ENCODE peak calls at places on chromosomes 5 and 9, in ten cellular contexts. One of them, this sample, is unnamed.

GRCh38 chr5:150124111-150124557 is 31.5 kb downstream of the PDGFRB start:
- DNase-seq in neural progenitor cell: no peak
- DNase-seq in skeletal muscle cell: no peak
- DNase-seq in kidney: peak
- DNase-seq in kidney epithelial cell: no peak
- DNase-seq in body of pancreas: no peak
- DNase-seq in epithelial cell of esophagus: no peak
- DNase-seq in fibroblast of mammary gland: no peak
- DNase-seq in CD4-positive, alpha-beta memory T cell: no peak
- DNase-seq in tibial nerve: no peak
- DNase-seq in this sample: no peak

GRCh38 chr5:8150791-8151190 is 281.8 kb downstream of the MTRR start:
- DNase-seq in tibial nerve: no peak
- DNase-seq in epithelial cell of esophagus: no peak
- DNase-seq in kidney epithelial cell: no peak
- DNase-seq in CD4-positive, alpha-beta memory T cell: no peak
- DNase-seq in skeletal muscle cell: no peak
- DNase-seq in neural progenitor cell: no peak
- DNase-seq in kidney: no peak
- DNase-seq in fibroblast of mammary gland: no peak
- DNase-seq in body of pancreas: no peak
- DNase-seq in this sample: no peak

GRCh38 chr5:11415751-11416150 is 488.5 kb downstream of the CTNND2 start:
- DNase-seq in kidney epithelial cell: no peak
- DNase-seq in neural progenitor cell: peak
- DNase-seq in CD4-positive, alpha-beta memory T cell: no peak
- DNase-seq in skeletal muscle cell: no peak
- DNase-seq in epithelial cell of esophagus: no peak
- DNase-seq in fibroblast of mammary gland: no peak
- DNase-seq in tibial nerve: no peak
- DNase-seq in kidney: no peak
- DNase-seq in body of pancreas: no peak
- DNase-seq in this sample: no peak

GRCh38 chr9:135275926-135276289 is 188.4 kb downstream of the OLFM1 start:
- DNase-seq in skeletal muscle cell: no peak
- DNase-seq in tibial nerve: no peak
- DNase-seq in CD4-positive, alpha-beta memory T cell: no peak
- DNase-seq in kidney: no peak
- DNase-seq in fibroblast of mammary gland: no peak
- DNase-seq in kidney epithelial cell: no peak
- DNase-seq in neural progenitor cell: no peak
- DNase-seq in body of pancreas: no peak
- DNase-seq in epithelial cell of esophagus: no peak
- DNase-seq in this sample: no peak

GRCh38 chr5:75051217-75051751 is 1.1 kb downstream of the GCNT4 start:
- DNase-seq in tibial nerve: no peak
- DNase-seq in skeletal muscle cell: no peak
- DNase-seq in epithelial cell of esophagus: no peak
- DNase-seq in kidney: no peak
- DNase-seq in CD4-positive, alpha-beta memory T cell: peak
- DNase-seq in fibroblast of mammary gland: no peak
- DNase-seq in neural progenitor cell: no peak
- DNase-seq in kidney epithelial cell: no peak
- DNase-seq in body of pancreas: peak
- DNase-seq in this sample: no peak

GRCh38 chr5:40486437-40487270 is 193.1 kb upstream of the PTGER4 start:
- DNase-seq in skeletal muscle cell: no peak
- DNase-seq in CD4-positive, alpha-beta memory T cell: peak
- DNase-seq in kidney: no peak
- DNase-seq in neural progenitor cell: no peak
- DNase-seq in kidney epithelial cell: no peak
- DNase-seq in epithelial cell of esophagus: peak
- DNase-seq in tibial nerve: no peak
- DNase-seq in fibroblast of mammary gland: peak
- DNase-seq in body of pancreas: peak
- DNase-seq in this sample: peak

GRCh38 chr9:136138566-136138965 is 19.9 kb upstream of the TMEM250 start:
- DNase-seq in tibial nerve: no peak
- DNase-seq in body of pancreas: no peak
- DNase-seq in skeletal muscle cell: no peak
- DNase-seq in CD4-positive, alpha-beta memory T cell: peak
- DNase-seq in kidney epithelial cell: no peak
- DNase-seq in epithelial cell of esophagus: peak
- DNase-seq in kidney: no peak
- DNase-seq in neural progenitor cell: peak
- DNase-seq in fibroblast of mammary gland: peak
- DNase-seq in this sample: no peak

GRCh38 chr9:134405527-134405926 is 79.3 kb downstream of the RXRA start:
- DNase-seq in CD4-positive, alpha-beta memory T cell: no peak
- DNase-seq in skeletal muscle cell: no peak
- DNase-seq in tibial nerve: no peak
- DNase-seq in body of pancreas: no peak
- DNase-seq in kidney: no peak
- DNase-seq in fibroblast of mammary gland: no peak
- DNase-seq in epithelial cell of esophagus: no peak
- DNase-seq in kidney epithelial cell: no peak
- DNase-seq in neural progenitor cell: no peak
- DNase-seq in this sample: no peak

GRCh38 chr5:169667896-169668674 is 31.0 kb downstream of the DOCK2 start:
- DNase-seq in kidney: no peak
- DNase-seq in epithelial cell of esophagus: peak
- DNase-seq in fibroblast of mammary gland: no peak
- DNase-seq in body of pancreas: no peak
- DNase-seq in tibial nerve: no peak
- DNase-seq in skeletal muscle cell: no peak
- DNase-seq in CD4-positive, alpha-beta memory T cell: no peak
- DNase-seq in kidney epithelial cell: no peak
- DNase-seq in neural progenitor cell: no peak
- DNase-seq in this sample: no peak

GRCh38 chr5:5063533-5063953 is 76.6 kb upstream of the ADAMTS16 start:
- DNase-seq in epithelial cell of esophagus: no peak
- DNase-seq in fibroblast of mammary gland: no peak
- DNase-seq in kidney: no peak
- DNase-seq in neural progenitor cell: peak
- DNase-seq in CD4-positive, alpha-beta memory T cell: no peak
- DNase-seq in kidney epithelial cell: no peak
- DNase-seq in body of pancreas: no peak
- DNase-seq in skeletal muscle cell: no peak
- DNase-seq in tibial nerve: no peak
- DNase-seq in this sample: peak

GRCh38 chr9:88947581-88948573 is 43.4 kb upstream of the S1PR3 start:
- DNase-seq in kidney epithelial cell: no peak
- DNase-seq in body of pancreas: no peak
- DNase-seq in kidney: no peak
- DNase-seq in skeletal muscle cell: peak
- DNase-seq in tibial nerve: no peak
- DNase-seq in fibroblast of mammary gland: peak
- DNase-seq in CD4-positive, alpha-beta memory T cell: no peak
- DNase-seq in neural progenitor cell: no peak
- DNase-seq in epithelial cell of esophagus: peak
- DNase-seq in this sample: no peak

GRCh38 chr9:91659529-91660294 is 236.1 kb upstream of the NFIL3 start:
- DNase-seq in fibroblast of mammary gland: peak
- DNase-seq in body of pancreas: no peak
- DNase-seq in epithelial cell of esophagus: peak
- DNase-seq in tibial nerve: no peak
- DNase-seq in neural progenitor cell: peak
- DNase-seq in skeletal muscle cell: no peak
- DNase-seq in kidney epithelial cell: no peak
- DNase-seq in CD4-positive, alpha-beta memory T cell: no peak
- DNase-seq in kidney: no peak
- DNase-seq in this sample: peak

GRCh38 chr5:38847549-38848341 is 1.9 kb downstream of the OSMR start:
- DNase-seq in epithelial cell of esophagus: no peak
- DNase-seq in tibial nerve: no peak
- DNase-seq in CD4-positive, alpha-beta memory T cell: no peak
- DNase-seq in neural progenitor cell: no peak
- DNase-seq in kidney epithelial cell: no peak
- DNase-seq in kidney: no peak
- DNase-seq in skeletal muscle cell: no peak
- DNase-seq in fibroblast of mammary gland: no peak
- DNase-seq in body of pancreas: no peak
- DNase-seq in this sample: no peak

DNA sequence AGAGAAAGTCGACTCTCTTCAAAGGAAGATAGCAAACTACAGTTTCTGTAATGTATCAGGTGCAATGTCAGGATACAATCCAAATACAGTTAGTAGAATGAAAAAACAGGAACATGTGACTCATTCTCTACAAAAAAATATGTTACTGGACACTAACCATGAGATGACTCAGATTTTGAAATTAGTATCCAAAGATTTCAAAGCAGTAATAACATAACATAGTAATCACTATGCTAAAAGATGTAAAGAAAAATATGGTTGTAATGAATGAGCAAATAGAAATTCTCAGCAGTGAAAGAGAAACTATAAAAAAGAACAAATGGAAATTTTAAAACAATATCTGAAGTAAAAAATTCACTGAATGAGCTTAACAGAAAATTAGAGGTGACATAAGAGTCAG is 42.3 kb downstream of the SHOC1 start:
- DNase-seq in skeletal muscle cell: no peak
- DNase-seq in neural progenitor cell: no peak
- DNase-seq in body of pancreas: no peak
- DNase-seq in tibial nerve: no peak
- DNase-seq in CD4-positive, alpha-beta memory T cell: no peak
- DNase-seq in fibroblast of mammary gland: peak
- DNase-seq in kidney epithelial cell: no peak
- DNase-seq in epithelial cell of esophagus: peak
- DNase-seq in kidney: no peak
- DNase-seq in this sample: no peak
- H3K4me3 ChIP-seq in skeletal muscle cell: no peak
- H3K4me3 ChIP-seq in neural progenitor cell: no peak
- H3K4me3 ChIP-seq in body of pancreas: no peak
- H3K4me3 ChIP-seq in tibial nerve: no peak
- H3K4me3 ChIP-seq in CD4-positive, alpha-beta memory T cell: no peak
- H3K4me3 ChIP-seq in fibroblast of mammary gland: no peak
- H3K4me3 ChIP-seq in kidney epithelial cell: no peak
- H3K4me3 ChIP-seq in epithelial cell of esophagus: no peak
- H3K4me3 ChIP-seq in kidney: no peak
- H3K4me3 ChIP-seq in this sample: no peak

DNA sequence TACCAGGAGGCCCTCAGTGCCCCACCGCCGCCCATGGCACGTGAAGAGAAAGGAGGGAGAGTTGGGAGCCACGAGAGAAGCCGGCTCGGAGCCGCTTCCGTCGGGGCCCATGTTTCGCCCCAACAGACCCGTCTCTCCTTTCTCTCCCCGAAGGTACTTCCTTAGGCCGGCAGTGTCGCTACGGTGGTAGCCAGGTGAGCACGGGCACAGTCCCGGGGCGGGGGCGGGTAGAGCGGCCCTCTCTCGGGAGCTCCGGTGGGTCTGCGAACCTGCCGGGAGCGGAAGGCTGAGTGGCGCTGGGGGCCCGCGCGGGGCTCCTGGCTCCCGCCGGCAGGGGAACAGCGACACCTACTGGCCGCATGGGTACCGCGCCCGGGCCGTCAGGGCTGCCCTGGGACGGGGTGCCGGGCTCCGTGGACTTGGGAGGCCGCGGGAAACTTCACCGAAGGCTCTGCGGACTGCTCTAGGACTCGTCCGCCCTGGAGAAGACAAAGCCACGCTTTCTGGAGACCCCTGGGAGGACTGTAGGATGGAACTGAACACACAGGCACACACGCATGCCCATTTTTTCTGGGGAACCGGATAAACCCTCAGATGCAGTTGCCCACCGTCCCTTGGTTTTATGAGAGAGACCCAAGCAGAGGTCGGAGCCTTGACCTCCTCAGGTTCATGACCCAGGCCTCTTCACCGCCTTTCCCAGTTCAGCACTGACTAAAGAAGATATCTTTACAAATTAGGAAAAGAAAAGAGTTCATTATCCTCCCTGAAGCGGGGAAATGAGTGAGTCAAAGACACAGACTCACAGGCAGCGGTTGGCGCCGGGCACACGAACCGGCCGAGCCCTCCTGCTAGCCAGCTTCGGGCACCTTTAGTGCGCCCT is 202.5 kb downstream of the MEF2C start:
- DNase-seq in epithelial cell of esophagus: peak
- DNase-seq in CD4-positive, alpha-beta memory T cell: peak
- DNase-seq in tibial nerve: no peak
- DNase-seq in body of pancreas: peak
- DNase-seq in skeletal muscle cell: no peak
- DNase-seq in fibroblast of mammary gland: no peak
- DNase-seq in kidney epithelial cell: no peak
- DNase-seq in kidney: peak
- DNase-seq in neural progenitor cell: peak
- DNase-seq in this sample: peak
- H3K4me3 ChIP-seq in epithelial cell of esophagus: peak
- H3K4me3 ChIP-seq in CD4-positive, alpha-beta memory T cell: no peak
- H3K4me3 ChIP-seq in tibial nerve: peak
- H3K4me3 ChIP-seq in body of pancreas: no peak
- H3K4me3 ChIP-seq in skeletal muscle cell: peak
- H3K4me3 ChIP-seq in fibroblast of mammary gland: peak
- H3K4me3 ChIP-seq in kidney epithelial cell: no peak
- H3K4me3 ChIP-seq in kidney: peak
- H3K4me3 ChIP-seq in neural progenitor cell: peak
- H3K4me3 ChIP-seq in this sample: peak

GRCh38 chr9:126802343-126803059 is 2.3 kb upstream of the ZBTB43 start:
- DNase-seq in body of pancreas: no peak
- DNase-seq in CD4-positive, alpha-beta memory T cell: no peak
- DNase-seq in neural progenitor cell: no peak
- DNase-seq in skeletal muscle cell: no peak
- DNase-seq in epithelial cell of esophagus: no peak
- DNase-seq in tibial nerve: no peak
- DNase-seq in kidney: no peak
- DNase-seq in kidney epithelial cell: no peak
- DNase-seq in fibroblast of mammary gland: no peak
- DNase-seq in this sample: no peak
- H3K4me3 ChIP-seq in body of pancreas: no peak
- H3K4me3 ChIP-seq in CD4-positive, alpha-beta memory T cell: no peak
- H3K4me3 ChIP-seq in neural progenitor cell: no peak
- H3K4me3 ChIP-seq in skeletal muscle cell: no peak
- H3K4me3 ChIP-seq in epithelial cell of esophagus: no peak
- H3K4me3 ChIP-seq in tibial nerve: no peak
- H3K4me3 ChIP-seq in kidney: no peak
- H3K4me3 ChIP-seq in kidney epithelial cell: no peak
- H3K4me3 ChIP-seq in fibroblast of mammary gland: no peak
- H3K4me3 ChIP-seq in this sample: no peak

GRCh38 chr9:70427161-70427945 is 12.9 kb upstream of the KLF9 start:
- DNase-seq in neural progenitor cell: peak
- DNase-seq in CD4-positive, alpha-beta memory T cell: no peak
- DNase-seq in body of pancreas: no peak
- DNase-seq in skeletal muscle cell: no peak
- DNase-seq in epithelial cell of esophagus: no peak
- DNase-seq in tibial nerve: no peak
- DNase-seq in fibroblast of mammary gland: no peak
- DNase-seq in kidney: no peak
- DNase-seq in kidney epithelial cell: no peak
- DNase-seq in this sample: no peak

GRCh38 chr9:70425192-70425591 is 10.7 kb upstream of the KLF9 start:
- DNase-seq in kidney: no peak
- DNase-seq in skeletal muscle cell: no peak
- DNase-seq in kidney epithelial cell: no peak
- DNase-seq in CD4-positive, alpha-beta memory T cell: no peak
- DNase-seq in epithelial cell of esophagus: no peak
- DNase-seq in body of pancreas: no peak
- DNase-seq in tibial nerve: no peak
- DNase-seq in neural progenitor cell: no peak
- DNase-seq in fibroblast of mammary gland: no peak
- DNase-seq in this sample: no peak

GRCh38 chr9:70429899-70430298 is 15.4 kb upstream of the KLF9 start:
- DNase-seq in tibial nerve: no peak
- DNase-seq in epithelial cell of esophagus: no peak
- DNase-seq in CD4-positive, alpha-beta memory T cell: no peak
- DNase-seq in kidney epithelial cell: no peak
- DNase-seq in fibroblast of mammary gland: no peak
- DNase-seq in skeletal muscle cell: no peak
- DNase-seq in neural progenitor cell: no peak
- DNase-seq in body of pancreas: no peak
- DNase-seq in kidney: no peak
- DNase-seq in this sample: no peak

GRCh38 chr9:70428781-70429180 is 14.3 kb upstream of the KLF9 start:
- DNase-seq in neural progenitor cell: no peak
- DNase-seq in skeletal muscle cell: no peak
- DNase-seq in fibroblast of mammary gland: peak
- DNase-seq in epithelial cell of esophagus: no peak
- DNase-seq in tibial nerve: no peak
- DNase-seq in kidney: no peak
- DNase-seq in kidney epithelial cell: no peak
- DNase-seq in body of pancreas: no peak
- DNase-seq in CD4-positive, alpha-beta memory T cell: no peak
- DNase-seq in this sample: no peak
- H3K4me3 ChIP-seq in neural progenitor cell: no peak
- H3K4me3 ChIP-seq in skeletal muscle cell: no peak
- H3K4me3 ChIP-seq in fibroblast of mammary gland: no peak
- H3K4me3 ChIP-seq in epithelial cell of esophagus: no peak
- H3K4me3 ChIP-seq in tibial nerve: no peak
- H3K4me3 ChIP-seq in kidney: no peak
- H3K4me3 ChIP-seq in kidney epithelial cell: no peak
- H3K4me3 ChIP-seq in body of pancreas: no peak
- H3K4me3 ChIP-seq in CD4-positive, alpha-beta memory T cell: no peak
- H3K4me3 ChIP-seq in this sample: no peak